ENCODE peak calls at places on chromosomes 1 and 21, in seven cellular contexts. Y is dorsolateral prefrontal cortex, P is ovary, I is body of pancreas, A is WERI-Rb-1, K is mammary epithelial cell, U is psoas muscle. T is an unnamed sample. For H3K27me3, the result is how much of the 10 kb centered on the place peaks cover.

GRCh38 chr21:14076143-14076806 is 134.5 kb downstream of the LIPI start:
- DNase-seq in P (no peak), K (no peak), A (no peak), U (no peak), Y (no peak), I (no peak), T (no peak)

GRCh38 chr1:43452789-43453441 is 816 bp downstream of the HYI start:
- DNase-seq in U (peak), P (no peak), A (no peak), K (no peak), Y (no peak), I (peak), T (peak)

GRCh38 chr1:108830119-108831008 is 26.5 kb downstream of the AKNAD1 start:
- DNase-seq in K (peak), P (no peak), I (peak), A (no peak), U (peak), Y (peak), T (peak)

GRCh38 chr1:151838491-151839412 is 868 bp downstream of the C2CD4D start:
- DNase-seq in P (no peak), K (peak), A (no peak), I (no peak), U (no peak), Y (no peak), T (no peak)

GRCh38 chr1:168637350-168637991 is 61.1 kb downstream of the XCL1 start:
- DNase-seq in A (no peak), U (no peak), P (no peak), Y (no peak), I (no peak), K (peak), T (peak)

GRCh38 chr1:48688102-48688760 is 88.5 kb downstream of the BEND5 start:
- DNase-seq in P (no peak), A (no peak), I (no peak), K (no peak), U (no peak), Y (no peak), T (no peak)

GRCh38 chr1:183914283-183914682 is 109.4 kb downstream of the RGL1 start:
- DNase-seq in P (no peak), I (no peak), U (no peak), Y (no peak), K (no peak), A (no peak), T (no peak)

GRCh38 chr1:45067806-45068205 is 55.8 kb downstream of the UROD start:
- DNase-seq in I (no peak), U (no peak), A (no peak), P (no peak), K (no peak), Y (no peak), T (no peak)

GRCh38 chr1:7136166-7136953 is 351.1 kb downstream of the CAMTA1 start:
- DNase-seq in P (no peak), A (no peak), I (no peak), K (no peak), Y (no peak), U (no peak), T (no peak)
- H3K27me3 ChIP-seq in P (under half), A (under half), I (under half), K (under half), Y (under half), U (under half), T (under half)

GRCh38 chr1:226047495-226047894 is 15.0 kb upstream of the H3-3A start:
- DNase-seq in Y (no peak), P (no peak), A (no peak), K (no peak), U (no peak), I (no peak), T (no peak)
- TF ChIP-seq CTCF in Y (no peak), P (no peak), A (no peak), K (no peak), U (no peak), I (no peak), T (no peak)

DNA sequence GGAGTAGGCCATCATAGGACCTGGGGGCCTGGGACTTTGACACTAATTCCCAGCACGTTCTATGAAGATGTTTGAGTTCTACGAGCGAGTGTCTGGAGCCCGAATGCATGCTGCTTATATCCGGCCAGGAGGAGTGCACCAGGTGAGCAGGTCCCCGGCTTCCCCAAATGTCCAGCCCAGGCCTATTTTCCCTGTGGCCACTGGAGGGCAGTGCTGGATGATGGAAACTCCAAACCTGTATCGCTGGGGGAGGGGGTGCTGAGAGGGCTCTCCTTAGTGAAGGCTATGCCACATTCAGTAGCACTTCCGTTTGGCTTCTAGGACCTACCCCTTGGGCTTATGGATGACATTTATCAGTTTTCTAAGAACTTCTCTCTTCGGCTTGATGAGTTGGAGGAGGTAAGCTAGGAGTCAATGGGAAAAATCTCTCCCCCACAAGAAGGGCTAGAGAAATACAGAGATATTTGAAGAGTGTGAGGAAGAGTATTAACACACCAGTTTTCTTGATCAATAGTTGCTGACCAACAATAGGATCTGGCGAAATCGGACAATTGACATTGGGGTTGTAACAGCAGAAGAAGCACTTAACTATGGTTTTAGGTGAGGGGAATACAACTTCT is 5.2 kb upstream of the FCER1G start:
- DNase-seq in K (peak), A (peak), U (peak), P (peak), Y (no peak), I (peak), T (peak)
- H3K4me3 ChIP-seq in K (no peak), A (no peak), U (no peak), P (no peak), Y (no peak), I (no peak), T (no peak)

GRCh38 chr1:156866679-156867015 is 6.0 kb downstream of the NTRK1 start:
- DNase-seq in P (no peak), A (peak), Y (no peak), U (no peak), K (no peak), I (no peak), T (no peak)
- H3K27me3 ChIP-seq in P (under half), A (under half), Y (under half), U (under half), K (under half), I (under half), T (under half)

GRCh38 chr1:174022080-174022975 is at the start of gene RC3H1:
- DNase-seq in Y (peak), P (peak), U (peak), I (peak), A (peak), K (peak), T (peak)
- TF ChIP-seq CTCF in Y (no peak), P (no peak), U (no peak), I (no peak), A (no peak), K (no peak), T (no peak)

GRCh38 chr1:1677718-1678580 is 14.6 kb downstream of the SLC35E2B start:
- DNase-seq in K (no peak), A (no peak), Y (no peak), P (peak), U (no peak), I (no peak), T (no peak)
- H3K4me3 ChIP-seq in K (no peak), A (no peak), Y (no peak), P (no peak), U (no peak), I (no peak), T (no peak)

DNA sequence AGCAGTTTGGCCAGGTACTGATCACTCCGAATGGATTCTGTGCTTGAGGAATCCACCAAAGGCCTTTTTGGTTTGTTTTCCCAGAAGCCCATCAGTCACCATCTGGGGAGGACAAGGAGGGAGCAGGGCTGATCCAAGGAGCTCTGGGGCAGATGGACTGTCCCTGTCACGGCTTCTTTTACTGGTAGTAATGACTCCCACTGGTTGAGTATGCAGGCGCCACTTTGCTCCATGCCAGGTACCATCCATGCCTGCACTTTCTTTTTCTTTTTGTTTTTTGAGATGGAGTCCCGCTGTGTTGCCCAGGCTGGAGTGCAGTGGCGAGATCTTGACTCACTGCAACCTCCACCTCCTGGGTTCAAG is 101.7 kb downstream of the UBIAD1 start:
- DNase-seq in U (no peak), P (no peak), Y (no peak), K (no peak), A (no peak), I (no peak), T (no peak)
- H3K27me3 ChIP-seq in U (under half), P (under half), Y (under half), K (under half), A (under half), I (under half), T (under half)

GRCh38 chr1:10835423-10836421 is 39.3 kb upstream of the CASZ1 start:
- DNase-seq in K (no peak), A (peak), Y (no peak), U (peak), I (peak), P (no peak), T (peak)
- TF ChIP-seq CTCF in K (no peak), A (peak), Y (no peak), U (no peak), I (peak), P (no peak), T (no peak)

GRCh38 chr1:66400660-66401059 is 133.3 kb upstream of the SGIP1 start:
- DNase-seq in I (no peak), P (no peak), Y (no peak), U (no peak), K (no peak), A (no peak), T (no peak)

GRCh38 chr1:66403031-66403731 is 130.8 kb upstream of the SGIP1 start:
- DNase-seq in I (no peak), U (no peak), K (no peak), P (no peak), Y (no peak), A (no peak), T (no peak)

GRCh38 chr1:66399888-66400529 is 133.9 kb upstream of the SGIP1 start:
- DNase-seq in Y (no peak), U (no peak), K (no peak), I (no peak), A (no peak), P (no peak), T (no peak)

GRCh38 chr1:66401244-66401643 is 132.7 kb upstream of the SGIP1 start:
- DNase-seq in K (no peak), I (no peak), P (no peak), Y (no peak), A (no peak), U (no peak), T (no peak)

GRCh38 chr1:66402194-66402593 is 131.8 kb upstream of the SGIP1 start:
- DNase-seq in U (peak), P (peak), Y (no peak), K (no peak), A (peak), I (peak), T (no peak)
- H3K4me3 ChIP-seq in U (no peak), P (no peak), Y (no peak), K (no peak), A (no peak), I (no peak), T (no peak)